ENCODE peak calls at places on chromosomes 2 and 18, in four cellular contexts. One of them, this sample, is unnamed.

GRCh38 chr2:26670171-26670570 is 22.4 kb upstream of the KCNK3 start:
- DNase-seq in K562: no peak
- DNase-seq in HCT116: no peak
- DNase-seq in GM12878: no peak
- DNase-seq in this sample: no peak

GRCh38 chr2:196845371-196845770 is 36.2 kb upstream of the C2orf66 start:
- DNase-seq in K562: no peak
- DNase-seq in HCT116: no peak
- DNase-seq in GM12878: no peak
- DNase-seq in this sample: no peak

GRCh38 chr2:112147796-112148195 is 9.6 kb downstream of the FBLN7 start:
- DNase-seq in K562: no peak
- DNase-seq in HCT116: no peak
- DNase-seq in GM12878: no peak
- DNase-seq in this sample: no peak

GRCh38 chr2:72129676-72130340 is 17.9 kb downstream of the CYP26B1 start:
- DNase-seq in K562: no peak
- DNase-seq in HCT116: no peak
- DNase-seq in GM12878: no peak
- DNase-seq in this sample: no peak

GRCh38 chr2:179059026-179059680 is 9.2 kb upstream of the CCDC141 start:
- DNase-seq in K562: no peak
- DNase-seq in HCT116: no peak
- DNase-seq in GM12878: no peak
- DNase-seq in this sample: no peak

GRCh38 chr2:240230424-240230945 is 90.0 kb upstream of the OTOS start:
- DNase-seq in K562: no peak
- DNase-seq in HCT116: no peak
- DNase-seq in GM12878: no peak
- DNase-seq in this sample: no peak

GRCh38 chr2:107313316-107313715 is 427.3 kb upstream of the ST6GAL2 start:
- DNase-seq in K562: no peak
- DNase-seq in HCT116: no peak
- DNase-seq in GM12878: no peak
- DNase-seq in this sample: no peak

GRCh38 chr2:204265701-204266310 is 279.5 kb upstream of the PARD3B start:
- DNase-seq in K562: no peak
- DNase-seq in HCT116: no peak
- DNase-seq in GM12878: no peak
- DNase-seq in this sample: no peak

GRCh38 chr2:36555789-36556188 is 42.2 kb downstream of the FEZ2 start:
- DNase-seq in K562: no peak
- DNase-seq in HCT116: no peak
- DNase-seq in GM12878: no peak
- DNase-seq in this sample: no peak

GRCh38 chr2:1515986-1516797 is 102.9 kb downstream of the TPO start:
- DNase-seq in K562: no peak
- DNase-seq in HCT116: no peak
- DNase-seq in GM12878: no peak
- DNase-seq in this sample: no peak

GRCh38 chr2:1751768-1752725 is 7.7 kb upstream of the PXDN start:
- DNase-seq in K562: no peak
- DNase-seq in HCT116: no peak
- DNase-seq in GM12878: no peak
- DNase-seq in this sample: no peak

GRCh38 chr2:169891593-169892298 is 64.5 kb downstream of the UBR3 start:
- DNase-seq in K562: no peak
- DNase-seq in HCT116: no peak
- DNase-seq in GM12878: no peak
- DNase-seq in this sample: peak; percentile 12

GRCh38 chr2:175904035-175904434 is 98.0 kb downstream of the LNPK start:
- DNase-seq in K562: no peak
- DNase-seq in HCT116: no peak
- DNase-seq in GM12878: no peak
- DNase-seq in this sample: no peak

GRCh38 chr2:85161626-85161960 is 28.4 kb downstream of the TCF7L1 start:
- DNase-seq in K562: no peak
- DNase-seq in HCT116: no peak
- DNase-seq in GM12878: no peak
- DNase-seq in this sample: no peak

GRCh38 chr2:7730449-7730848 is 813.2 kb downstream of the RNF144A start:
- DNase-seq in K562: no peak
- DNase-seq in HCT116: no peak
- DNase-seq in GM12878: no peak
- DNase-seq in this sample: no peak

GRCh38 chr2:218711550-218711929 is 905 bp downstream of the TTLL4 start:
- DNase-seq in K562: no peak
- DNase-seq in HCT116: no peak
- DNase-seq in GM12878: no peak
- DNase-seq in this sample: peak; percentile 5

GRCh38 chr2:218708086-218708485 is 2.5 kb upstream of the TTLL4 start:
- DNase-seq in K562: no peak
- DNase-seq in HCT116: no peak
- DNase-seq in GM12878: peak; percentile 64
- DNase-seq in this sample: no peak

GRCh38 chr2:218710687-218711549 is at the start of gene TTLL4:
- DNase-seq in K562: peak; percentile 98
- DNase-seq in HCT116: peak; percentile 87
- DNase-seq in GM12878: peak; percentile 88
- DNase-seq in this sample: peak; percentile 86

GRCh38 chr2:218709906-218710305 is 729 bp upstream of the TTLL4 start:
- DNase-seq in K562: no peak
- DNase-seq in HCT116: no peak
- DNase-seq in GM12878: no peak
- DNase-seq in this sample: no peak

GRCh38 chr2:218710334-218710686 is 325 bp upstream of the TTLL4 start:
- DNase-seq in K562: no peak
- DNase-seq in HCT116: no peak
- DNase-seq in GM12878: no peak
- DNase-seq in this sample: no peak
- TF ChIP-seq JUND in K562: no peak
- TF ChIP-seq JUND in HCT116: no peak
- TF ChIP-seq JUND in GM12878: no peak
- TF ChIP-seq JUND in this sample: no peak

DNA sequence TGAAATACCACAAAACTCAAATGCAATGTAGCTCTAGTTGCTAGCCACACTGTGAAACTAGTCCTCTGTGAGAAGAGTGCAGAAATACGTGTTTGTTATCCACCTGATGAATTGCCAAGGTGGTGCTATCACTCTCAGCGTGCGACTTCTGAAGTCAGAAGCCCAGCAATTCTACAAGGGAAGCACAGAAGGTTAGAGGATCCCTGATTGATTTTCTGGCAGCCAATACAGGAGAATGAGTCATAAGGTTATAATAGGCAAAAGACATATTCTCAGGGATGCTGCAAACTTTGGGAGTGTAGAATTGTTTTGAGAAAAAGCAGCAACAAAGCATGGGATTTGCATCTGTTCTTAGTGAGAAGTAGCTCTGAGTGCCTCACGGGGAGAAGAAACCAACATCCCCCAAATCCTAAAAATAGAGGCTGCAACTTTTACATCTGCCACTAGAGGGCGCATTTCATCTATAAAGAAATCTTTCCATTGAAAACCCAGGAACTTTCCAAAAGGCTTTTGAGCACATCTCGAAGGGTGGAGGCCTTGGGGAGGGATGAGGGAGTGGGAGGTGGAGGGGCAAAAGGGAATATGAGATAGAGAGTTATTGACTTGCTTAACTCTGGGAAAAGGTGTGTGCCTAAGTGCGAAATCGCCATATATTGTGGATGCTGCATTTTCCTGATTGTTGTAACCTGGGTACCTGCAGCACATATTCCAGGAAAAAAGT is 78.0 kb downstream of the TMEM182 start:
- DNase-seq in K562: peak; percentile 43
- DNase-seq in HCT116: peak; percentile 22
- DNase-seq in GM12878: peak; percentile 3
- DNase-seq in this sample: no peak
- TF ChIP-seq JUND in K562: no peak
- TF ChIP-seq JUND in HCT116: no peak
- TF ChIP-seq JUND in GM12878: no peak
- TF ChIP-seq JUND in this sample: no peak

DNA sequence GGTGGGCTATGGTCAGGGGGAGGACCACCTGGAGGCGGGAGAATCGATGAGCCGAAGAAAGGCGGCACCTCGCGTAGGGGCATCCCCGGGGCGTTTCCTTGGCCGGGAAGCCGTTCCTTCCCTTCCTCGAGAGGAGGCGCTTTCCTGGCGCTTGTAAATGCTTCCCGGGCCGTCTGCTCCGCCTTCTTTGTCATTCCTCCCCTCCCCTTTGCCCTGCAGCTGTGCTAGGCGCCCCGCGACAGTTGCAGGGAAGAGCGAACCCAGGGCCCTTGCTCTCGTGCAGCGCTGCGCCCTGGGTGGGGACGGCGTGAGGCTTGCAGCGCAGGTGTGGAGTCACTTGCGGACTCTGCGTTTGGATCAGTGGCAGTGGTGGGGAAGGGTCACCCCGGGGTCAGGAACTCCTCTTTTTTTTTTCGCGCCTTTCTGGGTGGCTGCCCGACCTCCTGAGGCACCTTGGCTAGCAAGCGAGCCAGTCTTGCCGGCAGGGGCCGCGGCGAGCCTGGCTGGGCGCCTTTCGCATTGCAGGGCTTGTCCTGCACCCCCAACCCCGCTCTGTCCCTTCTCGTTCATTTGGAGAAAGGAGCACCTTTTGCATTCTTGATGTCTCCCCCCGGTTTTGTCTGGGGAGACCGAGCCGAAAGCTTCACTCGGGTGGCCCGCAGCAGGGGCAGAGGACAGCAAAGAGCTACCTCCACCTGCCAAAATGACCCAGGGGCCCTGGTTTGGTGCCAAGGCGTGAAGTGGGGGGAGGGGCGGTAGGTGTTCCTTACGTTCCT is 858 bp downstream of the KCNS3 start:
- DNase-seq in K562: peak; percentile 45
- DNase-seq in HCT116: peak; percentile 73
- DNase-seq in GM12878: no peak
- DNase-seq in this sample: peak; percentile 87
- TF ChIP-seq JUND in K562: no peak
- TF ChIP-seq JUND in HCT116: no peak
- TF ChIP-seq JUND in GM12878: no peak
- TF ChIP-seq JUND in this sample: no peak

GRCh38 chr2:50620783-50621182 is 411.1 kb downstream of the NRXN1 start:
- DNase-seq in K562: no peak
- DNase-seq in HCT116: no peak
- DNase-seq in GM12878: no peak
- DNase-seq in this sample: no peak
- TF ChIP-seq JUND in K562: no peak
- TF ChIP-seq JUND in HCT116: no peak
- TF ChIP-seq JUND in GM12878: no peak
- TF ChIP-seq JUND in this sample: no peak

GRCh38 chr18:33755918-33756590 is 178.0 kb downstream of the ASXL3 start:
- DNase-seq in K562: no peak
- DNase-seq in HCT116: no peak
- DNase-seq in GM12878: no peak
- DNase-seq in this sample: no peak

GRCh38 chr18:33757037-33757436 is 179.0 kb downstream of the ASXL3 start:
- DNase-seq in K562: no peak
- DNase-seq in HCT116: no peak
- DNase-seq in GM12878: no peak
- DNase-seq in this sample: no peak

DNA sequence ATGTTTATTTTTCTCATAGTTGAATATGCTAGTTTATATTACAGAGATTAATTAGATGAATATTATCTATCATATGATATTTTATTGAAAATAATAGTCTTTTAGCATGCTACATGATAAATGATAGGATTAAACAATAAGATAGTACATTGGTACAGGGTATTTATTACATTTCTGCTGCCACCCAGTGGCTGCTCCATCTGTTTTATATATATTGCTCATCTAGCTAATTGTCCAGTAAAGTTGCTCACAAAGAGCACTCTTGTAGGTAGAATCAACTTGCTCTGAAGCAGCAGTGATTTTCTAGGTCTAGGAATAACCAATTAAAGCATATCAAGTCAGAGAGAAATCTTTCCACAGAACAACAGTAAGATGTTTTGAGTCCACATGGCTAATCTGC is 183.3 kb downstream of the ASXL3 start:
- DNase-seq in K562: no peak
- DNase-seq in HCT116: no peak
- DNase-seq in GM12878: no peak
- DNase-seq in this sample: peak; percentile 49
- TF ChIP-seq JUND in K562: no peak
- TF ChIP-seq JUND in HCT116: no peak
- TF ChIP-seq JUND in GM12878: no peak
- TF ChIP-seq JUND in this sample: no peak

GRCh38 chr2:226079677-226080076 is 680.2 kb downstream of the NYAP2 start:
- DNase-seq in K562: no peak
- DNase-seq in HCT116: peak; percentile 52
- DNase-seq in GM12878: no peak
- DNase-seq in this sample: no peak
- TF ChIP-seq JUND in K562: no peak
- TF ChIP-seq JUND in HCT116: peak; percentile 65
- TF ChIP-seq JUND in GM12878: no peak
- TF ChIP-seq JUND in this sample: no peak

GRCh38 chr2:219495531-219496122 is 3.1 kb upstream of the GMPPA start:
- DNase-seq in K562: peak; percentile 76
- DNase-seq in HCT116: peak; percentile 64
- DNase-seq in GM12878: peak; percentile 21
- DNase-seq in this sample: peak; percentile 79
- TF ChIP-seq JUND in K562: peak; percentile 37
- TF ChIP-seq JUND in HCT116: no peak
- TF ChIP-seq JUND in GM12878: no peak
- TF ChIP-seq JUND in this sample: no peak

DNA sequence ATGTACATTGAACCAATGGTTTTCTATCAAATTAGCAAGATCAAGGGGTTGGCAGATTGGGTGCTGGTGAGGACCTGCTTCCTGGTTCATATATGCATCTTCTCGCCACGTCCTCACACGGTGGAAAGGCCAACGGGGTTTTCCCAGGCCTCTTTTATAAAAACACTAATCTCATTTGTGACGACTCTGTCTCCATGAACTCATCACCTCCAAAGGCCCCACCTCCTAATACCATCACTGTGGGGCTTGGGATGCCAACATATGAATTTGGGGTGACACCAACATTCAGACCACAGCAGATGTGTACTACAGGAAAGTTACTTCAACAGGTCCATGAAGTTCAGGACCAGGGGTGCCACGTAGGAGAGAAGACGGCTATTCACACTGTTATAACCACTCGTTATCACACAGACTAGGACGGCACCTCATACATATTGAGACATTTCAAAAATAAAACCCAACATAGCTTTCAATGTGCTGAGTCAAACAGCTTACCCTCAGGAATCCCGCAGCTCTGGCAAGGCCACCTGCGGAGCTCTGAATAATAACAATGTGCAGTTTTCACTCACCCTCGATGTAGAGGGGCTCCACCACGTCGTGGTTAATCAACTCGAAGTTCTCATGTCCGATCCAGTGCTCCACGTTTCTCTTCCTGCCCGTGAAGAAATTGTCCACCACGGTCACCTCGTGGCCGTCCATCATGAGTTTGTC is 49.3 kb downstream of the UXS1 start:
- DNase-seq in K562: no peak
- DNase-seq in HCT116: no peak
- DNase-seq in GM12878: no peak
- DNase-seq in this sample: no peak
- TF ChIP-seq JUND in K562: no peak
- TF ChIP-seq JUND in HCT116: no peak
- TF ChIP-seq JUND in GM12878: no peak
- TF ChIP-seq JUND in this sample: no peak